ENCODE peak calls at places on chromosomes 3 and 15, in eight cellular contexts. G, C, A, B, P, E, U and X are unnamed samples. For H3K36me3, the result is how much of the 10 kb centered on the place peaks cover.

GRCh38 chr3:30354513-30354912 is 251.9 kb upstream of the TGFBR2 start:
- DNase-seq in G (no peak), C (no peak), A (no peak), B (no peak), P (no peak), E (peak), U (no peak), X (peak)

GRCh38 chr15:52348056-52348745 is 52.6 kb upstream of the MYO5C start:
- DNase-seq in G (peak), C (no peak), A (no peak), B (no peak), P (peak), E (no peak), U (peak), X (no peak)

GRCh38 chr3:21624514-21624913 is 126.5 kb downstream of the ZNF385D start:
- DNase-seq in G (no peak), C (no peak), A (no peak), B (no peak), P (no peak), E (no peak), U (no peak), X (no peak)

GRCh38 chr3:26712211-26713026 is 89.8 kb downstream of the LRRC3B start:
- DNase-seq in G (no peak), C (no peak), A (no peak), B (no peak), P (no peak), E (no peak), U (peak), X (peak)

GRCh38 chr3:135944831-135945230 is 20.7 kb upstream of the PPP2R3A start:
- DNase-seq in G (no peak), C (no peak), A (no peak), B (no peak), P (no peak), E (no peak), U (no peak), X (no peak)

GRCh38 chr15:90360746-90361145 is 8.7 kb downstream of the ZNF774 start:
- DNase-seq in G (no peak), C (no peak), A (no peak), B (no peak), P (no peak), E (no peak), U (peak), X (no peak)

GRCh38 chr3:140292684-140293083 is 357.7 kb downstream of the CLSTN2 start:
- DNase-seq in G (no peak), C (peak), A (no peak), B (peak), P (no peak), E (peak), U (peak), X (peak)

GRCh38 chr15:31080618-31081017 is 20.9 kb downstream of the TRPM1 start:
- DNase-seq in G (no peak), C (peak), A (no peak), B (peak), P (no peak), E (peak), U (peak), X (peak)

GRCh38 chr15:63348392-63348791 is 33.3 kb downstream of the CA12 start:
- DNase-seq in G (no peak), C (peak), A (no peak), B (peak), P (peak), E (peak), U (peak), X (no peak)

GRCh38 chr3:70606018-70606417 is 293.6 kb upstream of the MDFIC2 start:
- DNase-seq in G (no peak), C (no peak), A (no peak), B (no peak), P (no peak), E (no peak), U (no peak), X (no peak)

GRCh38 chr3:171494457-171495109 is 34.4 kb upstream of the TNIK start:
- DNase-seq in G (no peak), C (no peak), A (no peak), B (no peak), P (no peak), E (no peak), U (no peak), X (no peak)

GRCh38 chr3:71397046-71397445 is 186.5 kb downstream of the FOXP1 start:
- DNase-seq in G (no peak), C (peak), A (no peak), B (no peak), P (no peak), E (no peak), U (peak), X (no peak)

GRCh38 chr15:42104095-42104891 is 9.9 kb upstream of the PLA2G4D start:
- DNase-seq in G (no peak), C (peak), A (no peak), B (no peak), P (no peak), E (no peak), U (no peak), X (no peak)

GRCh38 chr3:119641416-119641815 is 19.0 kb downstream of the POPDC2 start:
- DNase-seq in G (no peak), C (no peak), A (no peak), B (no peak), P (no peak), E (no peak), U (no peak), X (no peak)

GRCh38 chr3:73783811-73784210 is 159.1 kb upstream of the PDZRN3 start:
- DNase-seq in G (no peak), C (no peak), A (no peak), B (no peak), P (no peak), E (no peak), U (no peak), X (no peak)

GRCh38 chr3:150739200-150739863 is 23.6 kb downstream of the SIAH2 start:
- DNase-seq in G (no peak), C (no peak), A (no peak), B (no peak), P (no peak), E (no peak), U (no peak), X (no peak)

GRCh38 chr3:32374788-32375595 is 16.7 kb upstream of the CMTM7 start:
- DNase-seq in G (peak), C (peak), A (no peak), B (no peak), P (peak), E (peak), U (peak), X (peak)

GRCh38 chr3:18424862-18425640 is at the start of gene SATB1:
- DNase-seq in G (no peak), C (peak), A (peak), B (peak), P (peak), E (peak), U (peak), X (peak)

GRCh38 chr3:115160295-115160694 is 13.2 kb upstream of the ZBTB20 start:
- DNase-seq in G (no peak), C (no peak), A (no peak), B (no peak), P (no peak), E (no peak), U (no peak), X (no peak)

GRCh38 chr3:81723732-81724313 is 37.6 kb downstream of the GBE1 start:
- DNase-seq in G (no peak), C (no peak), A (no peak), B (no peak), P (no peak), E (no peak), U (no peak), X (no peak)

GRCh38 chr3:23244642-23245041 is 41.5 kb downstream of the UBE2E2 start:
- DNase-seq in G (no peak), C (no peak), A (no peak), B (no peak), P (no peak), E (no peak), U (no peak), X (no peak)

GRCh38 chr3:71931930-71932329 is 147.0 kb upstream of the PROK2 start:
- DNase-seq in G (no peak), C (no peak), A (no peak), B (no peak), P (no peak), E (no peak), U (no peak), X (no peak)

DNA sequence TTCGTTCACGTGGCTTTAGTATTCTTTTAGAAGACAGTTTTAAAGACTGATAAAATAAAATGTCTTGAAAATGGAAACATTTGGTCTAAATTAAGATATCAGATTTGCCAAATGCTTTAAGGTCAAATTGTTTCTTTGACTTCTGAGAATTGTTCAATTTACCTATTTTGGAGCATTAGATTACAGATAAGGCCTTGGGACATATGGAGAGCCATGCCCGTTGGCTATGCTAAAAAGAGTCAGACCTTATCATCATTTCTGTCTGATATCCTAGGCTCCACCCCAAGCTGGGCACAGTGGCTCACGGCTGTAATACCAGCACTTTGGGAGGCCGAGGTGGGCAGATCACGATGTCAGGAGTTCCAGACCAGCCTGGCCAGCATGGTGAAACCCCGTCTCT is 13.0 kb downstream of the ZNF445 start:
- DNase-seq in G (no peak), C (no peak), A (no peak), B (no peak), P (no peak), E (no peak), U (no peak), X (no peak)
- H3K36me3 ChIP-seq in G (half or more), C (under half), A (under half), B (under half), P (under half), E (under half), U (under half), X (half or more)

GRCh38 chr15:75215107-75216004 is 13.7 kb downstream of the C15orf39 start:
- DNase-seq in G (no peak), C (no peak), A (no peak), B (no peak), P (no peak), E (no peak), U (no peak), X (no peak)
- H3K36me3 ChIP-seq in G (half or more), C (under half), A (under half), B (under half), P (under half), E (under half), U (under half), X (under half)

GRCh38 chr3:197874064-197874463 is 75.9 kb upstream of the RPL35A start:
- DNase-seq in G (no peak), C (no peak), A (no peak), B (no peak), P (no peak), E (no peak), U (no peak), X (no peak)
- H3K36me3 ChIP-seq in G (under half), C (under half), A (half or more), B (half or more), P (under half), E (under half), U (under half), X (under half)

DNA sequence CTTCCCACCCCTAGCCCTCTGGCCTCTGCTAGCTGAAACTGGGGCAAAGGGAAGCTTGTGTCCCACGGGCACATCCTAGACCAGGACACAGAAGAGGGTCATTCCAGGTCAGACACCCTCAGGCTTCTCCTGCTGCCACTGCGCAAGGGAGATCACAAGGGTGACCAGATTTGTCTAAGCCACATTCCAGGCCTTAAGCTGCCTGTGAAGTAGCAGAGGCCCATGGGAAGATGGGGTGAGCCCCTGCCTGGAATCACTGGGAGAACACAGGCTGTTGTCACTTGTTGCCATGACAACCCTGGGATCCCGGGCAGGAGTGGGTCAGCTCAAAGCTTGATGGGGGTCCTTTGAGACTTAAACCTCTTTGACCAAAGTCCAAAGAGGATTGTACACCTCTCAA is 10.8 kb downstream of the STRA6 start:
- DNase-seq in G (no peak), C (no peak), A (no peak), B (no peak), P (no peak), E (no peak), U (peak), X (no peak)
- H3K36me3 ChIP-seq in G (under half), C (under half), A (under half), B (under half), P (under half), E (under half), U (under half), X (under half)

GRCh38 chr3:15223684-15224575 is 17.9 kb downstream of the CAPN7 start:
- DNase-seq in G (no peak), C (no peak), A (no peak), B (no peak), P (no peak), E (no peak), U (no peak), X (no peak)

GRCh38 chr3:15218689-15219088 is 12.6 kb downstream of the CAPN7 start:
- DNase-seq in G (no peak), C (no peak), A (no peak), B (no peak), P (no peak), E (no peak), U (no peak), X (no peak)

GRCh38 chr3:15220056-15220455 is 14.0 kb downstream of the CAPN7 start:
- DNase-seq in G (no peak), C (no peak), A (no peak), B (no peak), P (no peak), E (no peak), U (no peak), X (no peak)

GRCh38 chr3:15220661-15221060 is 14.6 kb downstream of the CAPN7 start:
- DNase-seq in G (no peak), C (no peak), A (no peak), B (no peak), P (no peak), E (no peak), U (no peak), X (no peak)

DNA sequence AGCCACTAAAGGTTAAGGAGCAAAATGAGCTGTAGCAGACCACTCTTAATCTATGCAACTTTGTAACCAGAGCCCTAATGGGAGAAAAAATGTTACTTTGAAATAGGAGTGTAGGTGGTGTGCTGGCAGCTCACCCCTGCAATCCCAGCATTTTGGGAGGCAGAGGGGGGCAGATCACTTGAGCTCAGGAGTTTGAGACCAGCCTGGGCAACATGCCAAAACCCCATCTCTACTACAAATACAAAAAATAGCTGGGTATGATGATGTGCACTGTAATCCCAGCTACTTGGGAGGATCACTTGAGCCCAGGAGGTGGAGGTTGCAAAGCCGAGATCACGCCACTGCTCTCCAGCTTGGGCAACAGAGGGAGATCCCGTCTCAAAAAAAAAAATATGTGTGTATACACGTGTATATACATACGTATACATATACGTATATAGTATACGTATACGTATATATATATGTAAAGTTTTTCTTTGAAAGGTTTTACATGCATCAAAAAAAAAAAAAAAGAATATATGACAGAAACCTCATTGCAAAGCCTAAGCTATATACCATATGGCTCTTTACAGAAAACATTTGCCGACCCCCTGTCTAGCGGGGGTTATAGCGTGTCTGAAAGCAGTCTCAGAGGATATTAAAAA is 15.7 kb downstream of the CAPN7 start:
- DNase-seq in G (no peak), C (no peak), A (no peak), B (no peak), P (no peak), E (no peak), U (no peak), X (no peak)
- H3K36me3 ChIP-seq in G (half or more), C (under half), A (half or more), B (half or more), P (under half), E (under half), U (under half), X (half or more)

GRCh38 chr15:89199734-89200133 is 21.6 kb downstream of the RLBP1 start:
- DNase-seq in G (no peak), C (no peak), A (no peak), B (no peak), P (no peak), E (no peak), U (no peak), X (peak)
- H3K36me3 ChIP-seq in G (under half), C (under half), A (under half), B (half or more), P (under half), E (under half), U (under half), X (under half)

DNA sequence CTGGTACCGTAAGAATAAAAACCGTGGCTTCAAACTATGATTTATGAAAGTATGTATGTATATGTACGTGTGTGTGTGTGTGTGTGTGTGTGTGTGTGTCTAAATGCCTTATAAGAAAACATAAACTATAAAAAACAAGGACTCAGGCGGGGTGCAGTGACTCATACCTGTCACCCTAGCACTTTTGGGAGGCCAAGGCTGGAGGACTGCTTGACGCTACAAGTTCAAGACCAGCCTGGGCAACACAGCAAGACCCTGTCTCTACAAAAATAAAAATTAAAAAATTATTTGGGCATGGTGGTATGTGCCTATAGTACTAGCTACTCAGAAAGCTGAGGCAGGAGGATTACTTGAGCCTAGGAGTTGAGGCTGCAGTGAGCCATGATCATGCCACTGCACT is 29.1 kb downstream of the CCPG1 start:
- DNase-seq in G (no peak), C (no peak), A (no peak), B (no peak), P (no peak), E (no peak), U (no peak), X (no peak)
- H3K36me3 ChIP-seq in G (under half), C (under half), A (half or more), B (half or more), P (under half), E (under half), U (under half), X (half or more)

GRCh38 chr15:40773496-40773895 is 3.7 kb downstream of the C15orf62 start:
- DNase-seq in G (no peak), C (no peak), A (no peak), B (no peak), P (no peak), E (no peak), U (no peak), X (no peak)
- H3K36me3 ChIP-seq in G (half or more), C (under half), A (half or more), B (half or more), P (under half), E (under half), U (under half), X (under half)

GRCh38 chr3:45549961-45550360 is 44.6 kb upstream of the LIMD1 start:
- DNase-seq in G (no peak), C (no peak), A (no peak), B (no peak), P (no peak), E (no peak), U (no peak), X (no peak)

GRCh38 chr3:45552773-45553371 is 41.7 kb upstream of the LIMD1 start:
- DNase-seq in G (no peak), C (no peak), A (peak), B (no peak), P (no peak), E (no peak), U (no peak), X (no peak)

GRCh38 chr3:45553469-45553974 is 41.0 kb upstream of the LIMD1 start:
- DNase-seq in G (no peak), C (peak), A (no peak), B (peak), P (no peak), E (peak), U (peak), X (no peak)

GRCh38 chr3:45552031-45552772 is 42.3 kb upstream of the LIMD1 start:
- DNase-seq in G (no peak), C (no peak), A (peak), B (no peak), P (no peak), E (no peak), U (no peak), X (no peak)

GRCh38 chr3:45551214-45552010 is 43.1 kb upstream of the LIMD1 start:
- DNase-seq in G (peak), C (peak), A (peak), B (peak), P (peak), E (peak), U (peak), X (peak)
- H3K36me3 ChIP-seq in G (under half), C (under half), A (under half), B (under half), P (under half), E (under half), U (under half), X (under half)

GRCh38 chr15:99605490-99605931 is 39.7 kb downstream of the MEF2A start:
- DNase-seq in G (no peak), C (no peak), A (no peak), B (no peak), P (no peak), E (no peak), U (peak), X (no peak)
- H3K36me3 ChIP-seq in G (under half), C (under half), A (under half), B (under half), P (under half), E (under half), U (under half), X (under half)